ENCODE peak calls at places on chromosomes 13 and 19, in five cellular contexts. Y, K, B, M and O are unnamed samples. For H3K36me3, the result is how much of the 10 kb centered on the place peaks cover.

GRCh38 chr13:46170268-46170667 is 11.7 kb downstream of the LCP1 start:
- DNase-seq in Y (no peak), K (peak), B (no peak), M (no peak), O (no peak)

GRCh38 chr19:49149652-49150105 is 5.5 kb downstream of the HRC start:
- DNase-seq in Y (peak), K (no peak), B (peak), M (no peak), O (peak)

GRCh38 chr19:8333771-8334457 is 9.1 kb downstream of the KANK3 start:
- DNase-seq in Y (no peak), K (no peak), B (no peak), M (no peak), O (peak)

GRCh38 chr19:19545707-19546106 is 7.6 kb downstream of the CILP2 start:
- DNase-seq in Y (no peak), K (no peak), B (no peak), M (no peak), O (no peak)

GRCh38 chr13:109509154-109509905 is 277.1 kb downstream of the IRS2 start:
- DNase-seq in Y (no peak), K (no peak), B (no peak), M (no peak), O (no peak)

GRCh38 chr19:41248895-41249294 is 15.3 kb upstream of the HNRNPUL1 start:
- DNase-seq in Y (no peak), K (no peak), B (no peak), M (no peak), O (no peak)

GRCh38 chr19:860481-861098 is 1.1 kb downstream of the CFD start:
- DNase-seq in Y (peak), K (peak), B (peak), M (no peak), O (peak)

GRCh38 chr13:20301391-20302071 is 69.4 kb upstream of the GJB6 start:
- DNase-seq in Y (no peak), K (no peak), B (no peak), M (no peak), O (peak)

GRCh38 chr13:102233566-102234208 is 168.2 kb downstream of the FGF14 start:
- DNase-seq in Y (no peak), K (no peak), B (no peak), M (no peak), O (no peak)

GRCh38 chr19:6092329-6093286 is 17.7 kb downstream of the RFX2 start:
- DNase-seq in Y (peak), K (no peak), B (peak), M (peak), O (peak)

GRCh38 chr19:1925544-1925943 is 15.4 kb upstream of the CSNK1G2 start:
- DNase-seq in Y (no peak), K (no peak), B (no peak), M (no peak), O (no peak)

GRCh38 chr19:30666301-30666803 is 294.2 kb downstream of the ZNF536 start:
- DNase-seq in Y (no peak), K (peak), B (peak), M (no peak), O (peak)

GRCh38 chr19:35696835-35697234 is 7.5 kb upstream of the ZBTB32 start:
- DNase-seq in Y (no peak), K (no peak), B (no peak), M (no peak), O (no peak)

GRCh38 chr13:54018485-54018884 is 989.9 kb downstream of the OLFM4 start:
- DNase-seq in Y (no peak), K (no peak), B (no peak), M (no peak), O (no peak)

GRCh38 chr19:55353803-55354697 is 469 bp downstream of the COX6B2 start:
- DNase-seq in Y (peak), K (peak), B (peak), M (no peak), O (peak)

GRCh38 chr19:21709464-21709863 is 57.9 kb downstream of the ZNF100 start:
- DNase-seq in Y (no peak), K (no peak), B (no peak), M (no peak), O (no peak)

GRCh38 chr19:42563352-42564210 is 31.1 kb downstream of the CEACAM8 start:
- DNase-seq in Y (no peak), K (no peak), B (no peak), M (no peak), O (peak)

GRCh38 chr13:110123041-110123809 is 183.7 kb downstream of the COL4A1 start:
- DNase-seq in Y (no peak), K (no peak), B (no peak), M (no peak), O (no peak)

GRCh38 chr19:16849168-16849567 is 20.0 kb downstream of the SIN3B start:
- DNase-seq in Y (no peak), K (no peak), B (no peak), M (no peak), O (no peak)
- H3K36me3 ChIP-seq in Y (half or more), K (under half), B (under half), M (under half), O (under half)

GRCh38 chr13:113343692-113343968 is 20.3 kb downstream of the GRTP1 start:
- DNase-seq in Y (no peak), K (no peak), B (no peak), M (no peak), O (no peak)

GRCh38 chr13:113348591-113348990 is 15.3 kb downstream of the GRTP1 start:
- DNase-seq in Y (peak), K (no peak), B (no peak), M (no peak), O (no peak)

GRCh38 chr13:113349050-113349449 is 14.9 kb downstream of the GRTP1 start:
- DNase-seq in Y (peak), K (no peak), B (no peak), M (no peak), O (no peak)

GRCh38 chr13:113342820-113343691 is 20.9 kb downstream of the GRTP1 start:
- DNase-seq in Y (no peak), K (no peak), B (no peak), M (no peak), O (no peak)

DNA sequence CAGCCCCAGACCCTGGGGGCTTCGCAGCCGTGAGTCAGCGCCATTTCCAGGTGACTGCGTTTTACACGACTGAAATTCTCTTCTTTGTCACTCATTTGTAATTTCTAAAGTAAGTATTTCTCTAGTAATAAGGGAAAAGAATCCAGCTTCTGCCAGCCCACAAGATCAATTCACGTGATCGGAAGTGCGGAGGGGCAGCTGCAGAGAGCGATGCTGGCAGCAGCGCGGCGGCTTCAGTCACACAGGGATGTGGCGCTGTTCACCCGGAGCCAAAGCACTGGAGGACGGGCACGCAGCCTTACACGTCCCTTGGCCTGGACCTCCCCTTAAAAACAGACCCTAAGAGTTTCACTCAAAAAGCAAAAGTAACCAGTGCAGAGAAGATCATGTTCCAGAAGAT is 18.4 kb downstream of the GRTP1 start:
- DNase-seq in Y (no peak), K (no peak), B (no peak), M (no peak), O (no peak)
- H3K36me3 ChIP-seq in Y (under half), K (under half), B (under half), M (under half), O (under half)

DNA sequence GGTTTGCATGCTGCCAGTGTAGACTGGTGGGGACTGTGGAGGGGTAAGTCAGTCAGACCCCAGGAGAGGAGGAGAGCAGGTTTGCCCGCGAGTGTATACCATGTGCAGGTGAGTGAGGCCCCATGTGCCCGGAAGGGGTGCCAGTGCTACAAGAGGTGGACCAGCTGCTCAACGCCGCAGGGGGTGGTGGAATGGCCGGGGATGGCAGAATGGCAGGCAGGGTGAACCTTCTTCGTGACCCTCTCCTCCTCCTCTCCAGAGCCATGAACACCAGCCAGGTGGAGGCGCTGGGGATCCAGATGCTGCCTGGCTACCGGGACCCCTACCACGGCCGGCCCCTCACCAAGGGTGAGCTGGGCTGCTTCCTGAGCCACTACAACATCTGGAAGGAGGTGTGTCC is 22.2 kb downstream of the COLGALT1 start:
- DNase-seq in Y (no peak), K (no peak), B (no peak), M (no peak), O (no peak)
- H3K36me3 ChIP-seq in Y (under half), K (under half), B (under half), M (under half), O (under half)

DNA sequence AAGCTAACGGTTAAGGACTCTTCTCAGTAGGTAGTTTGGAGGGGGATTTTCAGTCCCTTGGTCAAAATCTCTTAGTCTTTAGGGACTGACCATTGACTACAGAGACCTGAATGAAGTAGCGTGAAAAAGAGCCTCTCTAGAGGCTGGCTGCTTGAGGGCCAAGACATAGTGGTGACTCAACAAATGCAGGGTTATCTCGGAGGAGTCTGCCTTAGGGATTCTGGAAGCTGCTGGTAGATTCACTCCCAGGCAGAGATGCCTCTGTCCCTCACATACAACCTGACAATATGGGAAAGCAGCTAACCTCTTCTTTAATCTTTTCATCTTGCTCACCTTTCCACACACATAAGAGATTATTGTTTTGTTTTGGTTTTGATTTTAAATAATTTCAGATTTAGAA is 5.1 kb downstream of the ZNF793 start:
- DNase-seq in Y (no peak), K (no peak), B (no peak), M (no peak), O (no peak)
- H3K36me3 ChIP-seq in Y (under half), K (under half), B (under half), M (under half), O (under half)

DNA sequence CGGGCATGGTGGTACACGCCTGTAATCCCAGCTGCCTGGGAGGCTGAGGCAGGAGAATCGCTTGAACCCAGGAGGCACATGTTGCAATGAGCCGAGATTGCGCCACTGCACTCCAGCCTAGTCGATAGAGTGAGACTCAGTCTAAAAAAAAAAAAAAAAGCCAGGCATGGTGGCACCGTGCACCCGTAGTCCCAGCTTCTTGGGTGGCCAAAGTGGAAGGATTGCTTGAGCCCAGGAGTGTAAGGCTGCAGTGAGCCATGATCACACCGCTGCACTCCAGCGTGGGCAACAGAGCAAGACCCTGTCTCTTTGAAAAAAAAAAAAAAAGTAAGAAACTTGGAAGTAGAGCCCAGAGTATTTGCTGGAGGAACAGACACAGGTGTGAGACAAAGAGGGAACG is 27.7 kb downstream of the CCDC8 start:
- DNase-seq in Y (peak), K (no peak), B (peak), M (no peak), O (no peak)
- H3K36me3 ChIP-seq in Y (half or more), K (under half), B (under half), M (under half), O (under half)

DNA sequence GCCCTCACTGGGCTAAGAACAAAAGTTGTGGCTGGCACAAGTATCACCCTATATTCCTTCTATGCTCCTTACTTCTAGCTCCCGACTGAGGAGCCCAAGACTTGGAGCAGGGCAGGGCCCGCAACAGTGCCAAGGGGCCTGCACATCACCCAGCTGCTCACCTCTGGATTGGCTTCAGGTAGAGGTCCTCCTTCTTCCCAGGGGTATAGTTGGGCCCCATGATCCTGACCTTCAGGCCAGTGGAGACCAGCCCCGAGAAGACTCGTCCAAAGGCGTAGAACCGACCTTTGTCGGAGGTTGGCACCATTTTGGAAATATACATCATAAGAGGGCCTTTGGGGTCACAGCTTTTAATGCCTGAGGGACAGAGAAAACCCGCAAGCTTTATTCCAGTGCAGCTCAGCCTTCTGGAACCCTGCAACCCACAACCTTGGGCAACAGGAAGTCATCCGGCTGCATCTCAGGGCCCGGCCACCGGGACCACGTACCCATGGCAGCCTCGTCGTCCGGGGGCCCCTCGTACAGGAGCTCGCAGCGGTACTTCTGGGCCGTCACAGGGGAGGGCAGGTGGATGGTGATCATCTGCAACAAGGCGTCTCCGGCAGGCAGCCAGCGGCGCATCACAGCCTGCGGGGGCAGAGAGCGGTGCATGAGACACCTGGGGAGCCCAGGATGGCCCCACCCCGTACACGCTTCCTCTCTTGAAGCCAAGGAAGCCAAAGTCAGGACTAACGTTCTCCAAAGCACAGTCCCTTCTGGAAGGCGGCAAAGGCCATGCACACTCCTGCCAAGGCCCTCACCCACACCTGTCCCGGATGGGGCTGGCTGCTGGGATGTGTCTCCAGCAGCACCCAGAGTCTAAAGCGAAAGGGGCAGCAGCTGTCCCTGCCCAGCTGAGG is 4.7 kb downstream of the EEF2 start:
- DNase-seq in Y (peak), K (no peak), B (no peak), M (peak), O (no peak)
- H3K36me3 ChIP-seq in Y (half or more), K (half or more), B (half or more), M (half or more), O (under half)

DNA sequence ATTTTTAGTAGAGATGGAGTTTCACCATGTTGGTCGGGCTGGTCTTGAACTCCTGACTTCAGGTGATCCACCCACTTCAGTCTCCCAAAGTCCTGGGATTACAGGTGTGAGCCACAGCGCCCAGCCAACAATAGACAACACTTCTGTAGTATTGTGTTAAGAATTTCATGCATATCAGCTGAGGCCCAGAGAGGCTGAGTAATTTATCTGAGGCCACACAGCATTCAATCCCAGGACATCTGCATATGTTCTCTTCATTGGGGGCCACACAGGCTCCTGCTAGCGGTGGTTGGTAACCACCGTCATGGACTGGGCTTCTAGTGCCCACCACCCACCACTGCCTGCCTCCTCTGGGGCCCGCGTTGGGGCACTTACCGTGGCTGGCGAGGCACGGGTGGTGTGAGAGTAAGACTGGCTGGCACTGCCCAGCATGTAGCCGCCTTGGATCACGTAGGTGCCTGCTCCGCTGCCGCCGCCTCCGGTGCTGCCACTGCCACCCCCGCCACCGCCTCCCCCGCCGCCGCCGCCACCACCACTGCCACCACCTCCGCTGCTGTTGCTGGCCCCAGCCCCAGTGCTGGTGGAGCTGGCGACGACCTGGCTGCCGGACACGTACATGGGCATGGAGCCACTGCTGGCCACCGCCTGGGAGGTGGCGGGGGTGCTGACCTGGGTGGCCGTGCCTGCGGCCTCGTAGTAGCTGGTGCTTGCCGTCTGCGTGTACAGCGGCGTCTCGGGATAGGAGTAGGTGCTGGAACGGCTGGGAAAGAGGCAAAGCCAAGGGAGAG is 20.3 kb downstream of the DCAF15 start:
- DNase-seq in Y (no peak), K (no peak), B (no peak), M (no peak), O (no peak)
- H3K36me3 ChIP-seq in Y (under half), K (under half), B (under half), M (under half), O (under half)

GRCh38 chr13:45102136-45102802 is 18.0 kb upstream of the GTF2F2 start:
- DNase-seq in Y (no peak), K (no peak), B (no peak), M (no peak), O (peak)
- H3K36me3 ChIP-seq in Y (under half), K (under half), B (under half), M (under half), O (under half)

GRCh38 chr19:15234525-15235130 is 2.4 kb upstream of the EPHX3 start:
- DNase-seq in Y (no peak), K (no peak), B (no peak), M (no peak), O (no peak)

GRCh38 chr19:15238639-15239155 is 6.4 kb upstream of the EPHX3 start:
- DNase-seq in Y (no peak), K (no peak), B (no peak), M (no peak), O (no peak)

GRCh38 chr19:15237759-15238638 is 5.8 kb upstream of the EPHX3 start:
- DNase-seq in Y (no peak), K (no peak), B (no peak), M (no peak), O (no peak)

GRCh38 chr19:15236886-15237285 is 4.6 kb upstream of the EPHX3 start:
- DNase-seq in Y (no peak), K (no peak), B (no peak), M (no peak), O (no peak)

GRCh38 chr19:15235796-15236195 is 3.5 kb upstream of the EPHX3 start:
- DNase-seq in Y (no peak), K (no peak), B (no peak), M (no peak), O (no peak)
- H3K36me3 ChIP-seq in Y (under half), K (under half), B (under half), M (under half), O (under half)